ENCODE peak calls at places on chromosomes 4 and X, in seven cellular contexts. One of them, this sample, is unnamed.

GRCh38 chr4:57077550-57078311 is 32.5 kb downstream of the IGFBP7 start:
- DNase-seq in ascending aorta: no peak
- DNase-seq in psoas muscle: no peak
- DNase-seq in thoracic aorta: no peak
- DNase-seq in OCI-LY7: no peak
- DNase-seq in mammary epithelial cell: peak
- DNase-seq in vagina: no peak
- DNase-seq in this sample: no peak

GRCh38 chr4:42248986-42249385 is 96.5 kb upstream of the BEND4 start:
- DNase-seq in ascending aorta: no peak
- DNase-seq in thoracic aorta: no peak
- DNase-seq in mammary epithelial cell: no peak
- DNase-seq in psoas muscle: no peak
- DNase-seq in OCI-LY7: no peak
- DNase-seq in vagina: no peak
- DNase-seq in this sample: no peak

GRCh38 chr4:38062088-38062893 is 102.1 kb downstream of the PTTG2 start:
- DNase-seq in OCI-LY7: peak
- DNase-seq in ascending aorta: no peak
- DNase-seq in thoracic aorta: peak
- DNase-seq in vagina: no peak
- DNase-seq in psoas muscle: peak
- DNase-seq in mammary epithelial cell: peak
- DNase-seq in this sample: no peak

GRCh38 chr4:81652069-81652478 is 180.4 kb upstream of the RASGEF1B start:
- DNase-seq in OCI-LY7: no peak
- DNase-seq in vagina: no peak
- DNase-seq in thoracic aorta: no peak
- DNase-seq in mammary epithelial cell: no peak
- DNase-seq in ascending aorta: no peak
- DNase-seq in psoas muscle: no peak
- DNase-seq in this sample: no peak

GRCh38 chr4:156773648-156774357 is 197.8 kb downstream of the PDGFC start:
- DNase-seq in ascending aorta: no peak
- DNase-seq in mammary epithelial cell: peak
- DNase-seq in vagina: no peak
- DNase-seq in OCI-LY7: no peak
- DNase-seq in psoas muscle: no peak
- DNase-seq in thoracic aorta: no peak
- DNase-seq in this sample: no peak

GRCh38 chrX:23504540-23504884 is 162.8 kb upstream of the PRDX4 start:
- DNase-seq in psoas muscle: no peak
- DNase-seq in ascending aorta: no peak
- DNase-seq in thoracic aorta: no peak
- DNase-seq in OCI-LY7: no peak
- DNase-seq in mammary epithelial cell: no peak
- DNase-seq in vagina: no peak
- DNase-seq in this sample: no peak

GRCh38 chr4:88333741-88334405 is 44.8 kb upstream of the HERC6 start:
- DNase-seq in thoracic aorta: no peak
- DNase-seq in psoas muscle: no peak
- DNase-seq in vagina: no peak
- DNase-seq in ascending aorta: no peak
- DNase-seq in mammary epithelial cell: peak
- DNase-seq in OCI-LY7: no peak
- DNase-seq in this sample: no peak

GRCh38 chrX:112941209-112941788 is 100.7 kb upstream of the AMOT start:
- DNase-seq in psoas muscle: no peak
- DNase-seq in vagina: no peak
- DNase-seq in OCI-LY7: no peak
- DNase-seq in thoracic aorta: no peak
- DNase-seq in mammary epithelial cell: no peak
- DNase-seq in ascending aorta: no peak
- DNase-seq in this sample: no peak

GRCh38 chrX:41027388-41027787 is 57.9 kb upstream of the USP9X start:
- DNase-seq in thoracic aorta: no peak
- DNase-seq in vagina: no peak
- DNase-seq in OCI-LY7: no peak
- DNase-seq in ascending aorta: no peak
- DNase-seq in mammary epithelial cell: peak
- DNase-seq in psoas muscle: no peak
- DNase-seq in this sample: no peak

GRCh38 chr4:61202638-61203495 is 2.7 kb downstream of the ADGRL3 start:
- DNase-seq in thoracic aorta: no peak
- DNase-seq in OCI-LY7: no peak
- DNase-seq in vagina: no peak
- DNase-seq in mammary epithelial cell: peak
- DNase-seq in psoas muscle: no peak
- DNase-seq in ascending aorta: no peak
- DNase-seq in this sample: no peak

GRCh38 chrX:129559800-129560199 is 19.7 kb downstream of the OCRL start:
- DNase-seq in OCI-LY7: no peak
- DNase-seq in ascending aorta: no peak
- DNase-seq in vagina: no peak
- DNase-seq in mammary epithelial cell: no peak
- DNase-seq in thoracic aorta: no peak
- DNase-seq in psoas muscle: no peak
- DNase-seq in this sample: no peak

GRCh38 chr4:164438321-164438720 is 315.6 kb upstream of the SMIM31 start:
- DNase-seq in vagina: no peak
- DNase-seq in psoas muscle: no peak
- DNase-seq in thoracic aorta: no peak
- DNase-seq in ascending aorta: no peak
- DNase-seq in mammary epithelial cell: peak
- DNase-seq in OCI-LY7: no peak
- DNase-seq in this sample: no peak

DNA sequence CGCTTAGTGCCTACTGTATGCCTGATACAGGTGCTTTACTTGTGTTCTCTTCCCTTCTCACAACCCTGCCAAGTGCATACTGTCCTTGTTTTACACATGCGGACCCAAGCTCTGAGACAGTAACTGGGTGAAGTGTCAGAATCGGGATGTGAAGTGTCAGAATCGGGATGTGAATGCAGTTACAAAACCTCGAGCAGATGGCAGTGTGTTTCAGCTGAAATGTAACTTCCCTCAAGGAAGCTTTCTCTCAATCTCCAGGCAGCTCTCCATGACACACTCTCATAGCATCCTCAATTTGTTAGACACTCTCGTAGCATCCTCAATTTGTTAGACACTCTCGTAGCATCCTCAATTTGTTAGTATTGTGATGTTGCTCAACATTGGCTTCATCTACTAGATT is 1.0 kb upstream of the HPSE start:
- DNase-seq in mammary epithelial cell: no peak
- DNase-seq in vagina: no peak
- DNase-seq in psoas muscle: no peak
- DNase-seq in thoracic aorta: no peak
- DNase-seq in OCI-LY7: no peak
- DNase-seq in ascending aorta: no peak
- DNase-seq in this sample: no peak
- TF ChIP-seq CTCF in mammary epithelial cell: no peak
- TF ChIP-seq CTCF in vagina: no peak
- TF ChIP-seq CTCF in psoas muscle: no peak
- TF ChIP-seq CTCF in thoracic aorta: no peak
- TF ChIP-seq CTCF in OCI-LY7: no peak
- TF ChIP-seq CTCF in ascending aorta: no peak
- TF ChIP-seq CTCF in this sample: no peak

DNA sequence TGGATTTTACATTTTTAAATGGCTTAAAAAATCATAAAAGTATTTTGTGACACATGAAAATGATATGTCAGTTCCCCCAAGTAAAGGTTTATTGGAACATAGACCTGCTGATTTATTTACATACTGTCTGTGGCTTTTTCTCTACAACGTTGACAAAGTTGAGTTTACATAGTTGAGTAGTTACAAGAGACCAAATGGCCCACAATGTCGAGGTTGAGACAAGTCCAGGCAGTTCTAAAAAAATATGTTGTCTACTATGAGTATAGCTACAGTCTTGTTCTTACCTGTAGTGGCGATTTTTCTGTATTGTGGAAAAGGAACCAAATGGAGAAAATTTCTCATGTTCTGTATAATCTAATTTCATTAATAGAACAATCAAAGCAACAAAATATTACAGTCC is 163.2 kb downstream of the FRAS1 start:
- DNase-seq in mammary epithelial cell: peak
- DNase-seq in vagina: no peak
- DNase-seq in thoracic aorta: no peak
- DNase-seq in OCI-LY7: no peak
- DNase-seq in ascending aorta: no peak
- DNase-seq in psoas muscle: no peak
- DNase-seq in this sample: no peak
- H3K4me3 ChIP-seq in mammary epithelial cell: no peak
- H3K4me3 ChIP-seq in vagina: no peak
- H3K4me3 ChIP-seq in thoracic aorta: no peak
- H3K4me3 ChIP-seq in OCI-LY7: no peak
- H3K4me3 ChIP-seq in ascending aorta: no peak
- H3K4me3 ChIP-seq in psoas muscle: no peak
- H3K4me3 ChIP-seq in this sample: no peak

GRCh38 chr4:158859661-158860060 is 90.8 kb downstream of the FNIP2 start:
- DNase-seq in ascending aorta: no peak
- DNase-seq in thoracic aorta: no peak
- DNase-seq in vagina: no peak
- DNase-seq in mammary epithelial cell: no peak
- DNase-seq in OCI-LY7: no peak
- DNase-seq in psoas muscle: no peak
- DNase-seq in this sample: no peak

GRCh38 chr4:158863296-158863695 is 94.5 kb downstream of the FNIP2 start:
- DNase-seq in thoracic aorta: no peak
- DNase-seq in OCI-LY7: no peak
- DNase-seq in ascending aorta: no peak
- DNase-seq in vagina: no peak
- DNase-seq in mammary epithelial cell: no peak
- DNase-seq in psoas muscle: no peak
- DNase-seq in this sample: no peak

GRCh38 chr4:158861281-158861680 is 92.5 kb downstream of the FNIP2 start:
- DNase-seq in OCI-LY7: no peak
- DNase-seq in mammary epithelial cell: no peak
- DNase-seq in vagina: no peak
- DNase-seq in ascending aorta: no peak
- DNase-seq in thoracic aorta: no peak
- DNase-seq in psoas muscle: no peak
- DNase-seq in this sample: no peak

GRCh38 chr4:158860856-158861255 is 92.0 kb downstream of the FNIP2 start:
- DNase-seq in mammary epithelial cell: no peak
- DNase-seq in thoracic aorta: no peak
- DNase-seq in psoas muscle: no peak
- DNase-seq in vagina: no peak
- DNase-seq in ascending aorta: no peak
- DNase-seq in OCI-LY7: no peak
- DNase-seq in this sample: no peak

GRCh38 chr4:158861766-158862165 is 92.9 kb downstream of the FNIP2 start:
- DNase-seq in mammary epithelial cell: no peak
- DNase-seq in ascending aorta: no peak
- DNase-seq in thoracic aorta: no peak
- DNase-seq in OCI-LY7: no peak
- DNase-seq in vagina: no peak
- DNase-seq in psoas muscle: no peak
- DNase-seq in this sample: no peak
- TF ChIP-seq CTCF in mammary epithelial cell: no peak
- TF ChIP-seq CTCF in ascending aorta: no peak
- TF ChIP-seq CTCF in thoracic aorta: no peak
- TF ChIP-seq CTCF in OCI-LY7: no peak
- TF ChIP-seq CTCF in vagina: no peak
- TF ChIP-seq CTCF in psoas muscle: no peak
- TF ChIP-seq CTCF in this sample: peak

GRCh38 chr4:6892190-6892908 is 17.3 kb upstream of the TBC1D14 start:
- DNase-seq in vagina: no peak
- DNase-seq in thoracic aorta: no peak
- DNase-seq in mammary epithelial cell: no peak
- DNase-seq in ascending aorta: no peak
- DNase-seq in OCI-LY7: no peak
- DNase-seq in psoas muscle: peak
- DNase-seq in this sample: no peak
- H3K4me3 ChIP-seq in vagina: no peak
- H3K4me3 ChIP-seq in thoracic aorta: peak
- H3K4me3 ChIP-seq in mammary epithelial cell: no peak
- H3K4me3 ChIP-seq in ascending aorta: no peak
- H3K4me3 ChIP-seq in OCI-LY7: no peak
- H3K4me3 ChIP-seq in psoas muscle: peak
- H3K4me3 ChIP-seq in this sample: no peak

DNA sequence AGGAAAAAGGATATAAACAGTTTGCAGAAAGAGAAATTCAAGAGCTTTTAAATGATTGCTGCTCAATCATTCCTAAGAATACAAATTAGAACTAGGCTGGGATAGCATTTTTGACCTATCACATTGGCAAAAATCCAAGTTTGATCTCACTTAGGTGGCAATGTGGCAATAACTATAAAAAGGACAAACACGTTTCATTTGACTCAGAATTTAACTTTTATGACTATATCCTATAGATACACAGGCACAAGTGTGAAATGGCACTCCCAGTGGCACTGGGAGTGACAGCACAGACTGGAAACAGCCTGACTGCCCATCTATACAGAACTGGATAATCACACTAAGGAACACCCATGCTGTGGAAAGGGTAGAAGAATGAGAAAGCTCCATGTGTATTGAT is 11.1 kb downstream of the CENPU start:
- DNase-seq in ascending aorta: no peak
- DNase-seq in vagina: no peak
- DNase-seq in OCI-LY7: no peak
- DNase-seq in thoracic aorta: no peak
- DNase-seq in mammary epithelial cell: no peak
- DNase-seq in psoas muscle: no peak
- DNase-seq in this sample: no peak
- TF ChIP-seq CTCF in ascending aorta: no peak
- TF ChIP-seq CTCF in vagina: no peak
- TF ChIP-seq CTCF in OCI-LY7: peak
- TF ChIP-seq CTCF in thoracic aorta: no peak
- TF ChIP-seq CTCF in mammary epithelial cell: no peak
- TF ChIP-seq CTCF in psoas muscle: no peak
- TF ChIP-seq CTCF in this sample: peak

GRCh38 chr4:71231073-71231752 is 107.6 kb upstream of the SLC4A4 start:
- DNase-seq in psoas muscle: peak
- DNase-seq in ascending aorta: peak
- DNase-seq in thoracic aorta: peak
- DNase-seq in OCI-LY7: no peak
- DNase-seq in mammary epithelial cell: no peak
- DNase-seq in vagina: no peak
- DNase-seq in this sample: no peak
- H3K4me3 ChIP-seq in psoas muscle: peak
- H3K4me3 ChIP-seq in ascending aorta: no peak
- H3K4me3 ChIP-seq in thoracic aorta: peak
- H3K4me3 ChIP-seq in OCI-LY7: no peak
- H3K4me3 ChIP-seq in mammary epithelial cell: no peak
- H3K4me3 ChIP-seq in vagina: no peak
- H3K4me3 ChIP-seq in this sample: no peak

GRCh38 chrX:69060631-69061408 is 104.4 kb downstream of the PJA1 start:
- DNase-seq in ascending aorta: no peak
- DNase-seq in thoracic aorta: no peak
- DNase-seq in mammary epithelial cell: peak
- DNase-seq in OCI-LY7: no peak
- DNase-seq in psoas muscle: no peak
- DNase-seq in vagina: peak
- DNase-seq in this sample: no peak
- TF ChIP-seq CTCF in ascending aorta: peak
- TF ChIP-seq CTCF in thoracic aorta: peak
- TF ChIP-seq CTCF in mammary epithelial cell: peak
- TF ChIP-seq CTCF in OCI-LY7: no peak
- TF ChIP-seq CTCF in psoas muscle: peak
- TF ChIP-seq CTCF in vagina: no peak
- TF ChIP-seq CTCF in this sample: peak